ENCODE peak calls at places on chromosome 10, in four cellular contexts. G is GM10248, Z is mesenchymal stem cell, B is EH. L is an unnamed sample.

GRCh38 chr10:96276831-96277230 is 5.5 kb upstream of the BLNK start:
- DNase-seq in G (no peak), Z (no peak), B (no peak), L (no peak)

GRCh38 chr10:55668326-55668922 is 692.6 kb downstream of the ZWINT start:
- DNase-seq in B (no peak), G (no peak), Z (peak; percentile 5), L (no peak)

GRCh38 chr10:73887038-73888015 is 13.0 kb upstream of the CAMK2G start:
- DNase-seq in G (no peak), B (peak; percentile 95), Z (peak; percentile 84), L (no peak)

GRCh38 chr10:123994417-123995081 is 98.8 kb downstream of the CHST15 start:
- DNase-seq in B (peak; percentile 86), G (peak; percentile 89), Z (peak; percentile 85), L (peak; percentile 11)

GRCh38 chr10:48390005-48390871 is 83.8 kb downstream of the MAPK8 start:
- DNase-seq in G (no peak), B (no peak), Z (no peak), L (no peak)

GRCh38 chr10:79071535-79071923 is 2.8 kb downstream of the ZMIZ1 start:
- DNase-seq in B (no peak), G (no peak), Z (no peak), L (no peak)

GRCh38 chr10:103772096-103772845 is 83.1 kb downstream of the SH3PXD2A start:
- DNase-seq in Z (peak; percentile 94), G (peak; percentile 68), B (peak; percentile 91), L (no peak)

GRCh38 chr10:21214329-21214728 is 311.2 kb downstream of the SKIDA1 start:
- DNase-seq in B (no peak), G (no peak), Z (no peak), L (no peak)

GRCh38 chr10:12875100-12875499 is 126.4 kb downstream of the CCDC3 start:
- DNase-seq in B (no peak), Z (peak; percentile 46), G (no peak), L (no peak)

GRCh38 chr10:22605168-22605567 is 109.2 kb downstream of the PIP4K2A start:
- DNase-seq in B (peak; percentile 73), G (peak; percentile 41), Z (peak; percentile 90), L (no peak)

GRCh38 chr10:29555091-29555745 is 79.6 kb downstream of the SVIL start:
- DNase-seq in Z (peak; percentile 24), B (peak; percentile 7), G (no peak), L (no peak)

GRCh38 chr10:43689955-43690771 is 41.5 kb upstream of the ZNF32 start:
- DNase-seq in G (peak; percentile 92), Z (peak; percentile 71), B (peak; percentile 80), L (peak; percentile 29)

GRCh38 chr10:51366044-51366443 is 291.8 kb downstream of the PRKG1 start:
- DNase-seq in G (no peak), B (no peak), Z (no peak), L (no peak)

GRCh38 chr10:62858364-62858763 is 42.2 kb upstream of the EGR2 start:
- DNase-seq in B (peak; percentile 7), Z (no peak), G (no peak), L (no peak)

GRCh38 chr10:90417056-90417455 is 440.8 kb downstream of the HTR7 start:
- DNase-seq in B (peak; percentile 80), G (no peak), Z (peak; percentile 95), L (no peak)

GRCh38 chr10:67779455-67780205 is 58.4 kb downstream of the DNAJC12 start:
- DNase-seq in Z (peak; percentile 78), G (peak; percentile 54), B (peak; percentile 72), L (peak; percentile 51)

GRCh38 chr10:13706175-13706574 is 119.4 kb downstream of the PRPF18 start:
- DNase-seq in G (no peak), B (no peak), Z (no peak), L (no peak)

GRCh38 chr10:24907956-24908355 is 44.5 kb downstream of the PRTFDC1 start:
- DNase-seq in Z (no peak), B (no peak), G (no peak), L (no peak)

GRCh38 chr10:78642261-78642660 is 426.5 kb upstream of the ZMIZ1 start:
- DNase-seq in B (no peak), Z (no peak), G (no peak), L (no peak)

GRCh38 chr10:125683821-125684220 is 858 bp upstream of the TEX36 start:
- DNase-seq in B (no peak), Z (no peak), G (no peak), L (no peak)

GRCh38 chr10:58661336-58661735 is 148.7 kb downstream of the BICC1 start:
- DNase-seq in G (no peak), Z (no peak), B (peak; percentile 76), L (no peak)

GRCh38 chr10:89295597-89295996 is 6.2 kb upstream of the IFIT2 start:
- DNase-seq in G (no peak), B (peak; percentile 82), Z (peak; percentile 86), L (no peak)

GRCh38 chr10:131260452-131261211 is 50.9 kb downstream of the TCERG1L start:
- DNase-seq in Z (no peak), G (no peak), B (no peak), L (no peak)

GRCh38 chr10:130352291-130352645 is 216.1 kb downstream of the GLRX3 start:
- DNase-seq in B (no peak), G (no peak), Z (no peak), L (no peak)

GRCh38 chr10:95245425-95246055 is 45.3 kb downstream of the PDLIM1 start:
- DNase-seq in Z (no peak), B (no peak), G (peak; percentile 70), L (no peak)

GRCh38 chr10:10845240-10845639 is 172.4 kb upstream of the CELF2 start:
- DNase-seq in B (no peak), Z (no peak), G (no peak), L (no peak)

GRCh38 chr10:133370026-133370786 is 2.9 kb downstream of the ECHS1 start:
- DNase-seq in G (no peak), B (no peak), Z (no peak), L (no peak)

GRCh38 chr10:126661841-126662520 is 8.5 kb downstream of the C10orf90 start:
- DNase-seq in B (peak; percentile 11), G (no peak), Z (peak; percentile 84), L (no peak)

GRCh38 chr10:104307576-104308438 is 30.5 kb downstream of the ITPRIP start:
- DNase-seq in Z (no peak), G (no peak), B (no peak), L (no peak)

GRCh38 chr10:119428789-119429188 is 113.7 kb downstream of the RGS10 start:
- DNase-seq in Z (peak; percentile 57), B (peak; percentile 86), G (no peak), L (no peak)

GRCh38 chr10:109831846-109832245 is 91.5 kb downstream of the XPNPEP1 start:
- DNase-seq in G (no peak), B (no peak), Z (no peak), L (no peak)

GRCh38 chr10:102065561-102066420 is 642 bp downstream of the HPS6 start:
- DNase-seq in G (peak; percentile 38), B (peak; percentile 39), Z (peak; percentile 44), L (no peak)

GRCh38 chr10:112842832-112843360 is 107.2 kb upstream of the TCF7L2 start:
- DNase-seq in G (no peak), B (peak; percentile 36), Z (peak; percentile 77), L (no peak)

GRCh38 chr10:69911571-69912528 is 110.1 kb downstream of the COL13A1 start:
- DNase-seq in B (peak; percentile 27), G (no peak), Z (no peak), L (no peak)